ENCODE peak calls at places on chromosomes 5 and 9, in seven cellular contexts. One of them, this sample, is unnamed.

GRCh38 chr9:93126151-93126781 is 7.8 kb downstream of the NINJ1 start:
- DNase-seq in NCI-H187 treated with DMSO at 0.1 percent for 48 hours: no peak
- DNase-seq in thoracic aorta: peak
- DNase-seq in keratinocyte: no peak
- DNase-seq in T-helper 1 cell: no peak
- DNase-seq in activated naive CD8-positive, alpha-beta T cell treated with anti-CD3 and anti-CD28 coated beads, Interleukin-2, amount 50 U/mL, for 24 hours: no peak
- DNase-seq in stimulated activated CD4-positive, alpha-beta T cell treated with anti-CD3 and anti-CD28 coated beads, Interleukin-1b, Interleukin-23, amount 100 ng/mL, for 1 hour: no peak
- DNase-seq in this sample: peak

GRCh38 chr9:97057651-97058050 is 18.7 kb upstream of the CTSV start:
- DNase-seq in activated naive CD8-positive, alpha-beta T cell treated with anti-CD3 and anti-CD28 coated beads, Interleukin-2, amount 50 U/mL, for 24 hours: no peak
- DNase-seq in NCI-H187 treated with DMSO at 0.1 percent for 48 hours: no peak
- DNase-seq in keratinocyte: no peak
- DNase-seq in T-helper 1 cell: no peak
- DNase-seq in thoracic aorta: no peak
- DNase-seq in stimulated activated CD4-positive, alpha-beta T cell treated with anti-CD3 and anti-CD28 coated beads, Interleukin-1b, Interleukin-23, amount 100 ng/mL, for 1 hour: no peak
- DNase-seq in this sample: no peak

GRCh38 chr5:72355706-72356299 is 35.6 kb downstream of the PTCD2 start:
- DNase-seq in activated naive CD8-positive, alpha-beta T cell treated with anti-CD3 and anti-CD28 coated beads, Interleukin-2, amount 50 U/mL, for 24 hours: no peak
- DNase-seq in T-helper 1 cell: no peak
- DNase-seq in NCI-H187 treated with DMSO at 0.1 percent for 48 hours: no peak
- DNase-seq in stimulated activated CD4-positive, alpha-beta T cell treated with anti-CD3 and anti-CD28 coated beads, Interleukin-1b, Interleukin-23, amount 100 ng/mL, for 1 hour: no peak
- DNase-seq in keratinocyte: no peak
- DNase-seq in thoracic aorta: no peak
- DNase-seq in this sample: no peak

GRCh38 chr5:55868846-55869245 is 17.7 kb downstream of the IL31RA start:
- DNase-seq in keratinocyte: peak
- DNase-seq in T-helper 1 cell: no peak
- DNase-seq in thoracic aorta: peak
- DNase-seq in NCI-H187 treated with DMSO at 0.1 percent for 48 hours: no peak
- DNase-seq in stimulated activated CD4-positive, alpha-beta T cell treated with anti-CD3 and anti-CD28 coated beads, Interleukin-1b, Interleukin-23, amount 100 ng/mL, for 1 hour: peak
- DNase-seq in activated naive CD8-positive, alpha-beta T cell treated with anti-CD3 and anti-CD28 coated beads, Interleukin-2, amount 50 U/mL, for 24 hours: peak
- DNase-seq in this sample: peak

GRCh38 chr9:100052375-100052774 is 46.4 kb downstream of the ERP44 start:
- DNase-seq in stimulated activated CD4-positive, alpha-beta T cell treated with anti-CD3 and anti-CD28 coated beads, Interleukin-1b, Interleukin-23, amount 100 ng/mL, for 1 hour: no peak
- DNase-seq in keratinocyte: no peak
- DNase-seq in activated naive CD8-positive, alpha-beta T cell treated with anti-CD3 and anti-CD28 coated beads, Interleukin-2, amount 50 U/mL, for 24 hours: no peak
- DNase-seq in thoracic aorta: no peak
- DNase-seq in T-helper 1 cell: no peak
- DNase-seq in NCI-H187 treated with DMSO at 0.1 percent for 48 hours: no peak
- DNase-seq in this sample: no peak

GRCh38 chr5:83632874-83633273 is 87.8 kb downstream of the HAPLN1 start:
- DNase-seq in keratinocyte: no peak
- DNase-seq in thoracic aorta: no peak
- DNase-seq in stimulated activated CD4-positive, alpha-beta T cell treated with anti-CD3 and anti-CD28 coated beads, Interleukin-1b, Interleukin-23, amount 100 ng/mL, for 1 hour: no peak
- DNase-seq in activated naive CD8-positive, alpha-beta T cell treated with anti-CD3 and anti-CD28 coated beads, Interleukin-2, amount 50 U/mL, for 24 hours: no peak
- DNase-seq in NCI-H187 treated with DMSO at 0.1 percent for 48 hours: no peak
- DNase-seq in T-helper 1 cell: no peak
- DNase-seq in this sample: no peak

GRCh38 chr9:114837923-114838322 is 32.1 kb upstream of the TNFSF15 start:
- DNase-seq in keratinocyte: no peak
- DNase-seq in thoracic aorta: no peak
- DNase-seq in NCI-H187 treated with DMSO at 0.1 percent for 48 hours: no peak
- DNase-seq in activated naive CD8-positive, alpha-beta T cell treated with anti-CD3 and anti-CD28 coated beads, Interleukin-2, amount 50 U/mL, for 24 hours: no peak
- DNase-seq in T-helper 1 cell: no peak
- DNase-seq in stimulated activated CD4-positive, alpha-beta T cell treated with anti-CD3 and anti-CD28 coated beads, Interleukin-1b, Interleukin-23, amount 100 ng/mL, for 1 hour: no peak
- DNase-seq in this sample: no peak

GRCh38 chr5:113050606-113051391 is 74.2 kb downstream of the DCP2 start:
- DNase-seq in keratinocyte: peak
- DNase-seq in stimulated activated CD4-positive, alpha-beta T cell treated with anti-CD3 and anti-CD28 coated beads, Interleukin-1b, Interleukin-23, amount 100 ng/mL, for 1 hour: no peak
- DNase-seq in NCI-H187 treated with DMSO at 0.1 percent for 48 hours: no peak
- DNase-seq in T-helper 1 cell: no peak
- DNase-seq in activated naive CD8-positive, alpha-beta T cell treated with anti-CD3 and anti-CD28 coated beads, Interleukin-2, amount 50 U/mL, for 24 hours: no peak
- DNase-seq in thoracic aorta: no peak
- DNase-seq in this sample: no peak

GRCh38 chr5:1437452-1437851 is 7.8 kb downstream of the SLC6A3 start:
- DNase-seq in thoracic aorta: no peak
- DNase-seq in activated naive CD8-positive, alpha-beta T cell treated with anti-CD3 and anti-CD28 coated beads, Interleukin-2, amount 50 U/mL, for 24 hours: no peak
- DNase-seq in NCI-H187 treated with DMSO at 0.1 percent for 48 hours: no peak
- DNase-seq in keratinocyte: no peak
- DNase-seq in T-helper 1 cell: no peak
- DNase-seq in stimulated activated CD4-positive, alpha-beta T cell treated with anti-CD3 and anti-CD28 coated beads, Interleukin-1b, Interleukin-23, amount 100 ng/mL, for 1 hour: no peak
- DNase-seq in this sample: no peak

GRCh38 chr5:167573274-167574127 is 717.9 kb upstream of the WWC1 start:
- DNase-seq in keratinocyte: no peak
- DNase-seq in thoracic aorta: no peak
- DNase-seq in activated naive CD8-positive, alpha-beta T cell treated with anti-CD3 and anti-CD28 coated beads, Interleukin-2, amount 50 U/mL, for 24 hours: no peak
- DNase-seq in stimulated activated CD4-positive, alpha-beta T cell treated with anti-CD3 and anti-CD28 coated beads, Interleukin-1b, Interleukin-23, amount 100 ng/mL, for 1 hour: no peak
- DNase-seq in NCI-H187 treated with DMSO at 0.1 percent for 48 hours: no peak
- DNase-seq in T-helper 1 cell: no peak
- DNase-seq in this sample: no peak

GRCh38 chr5:80961376-80962281 is 1.5 kb downstream of the RASGRF2 start:
- DNase-seq in stimulated activated CD4-positive, alpha-beta T cell treated with anti-CD3 and anti-CD28 coated beads, Interleukin-1b, Interleukin-23, amount 100 ng/mL, for 1 hour: no peak
- DNase-seq in activated naive CD8-positive, alpha-beta T cell treated with anti-CD3 and anti-CD28 coated beads, Interleukin-2, amount 50 U/mL, for 24 hours: peak
- DNase-seq in keratinocyte: no peak
- DNase-seq in T-helper 1 cell: no peak
- DNase-seq in thoracic aorta: no peak
- DNase-seq in NCI-H187 treated with DMSO at 0.1 percent for 48 hours: no peak
- DNase-seq in this sample: peak

GRCh38 chr5:17037751-17038150 is 101.7 kb upstream of the MYO10 start:
- DNase-seq in keratinocyte: no peak
- DNase-seq in activated naive CD8-positive, alpha-beta T cell treated with anti-CD3 and anti-CD28 coated beads, Interleukin-2, amount 50 U/mL, for 24 hours: no peak
- DNase-seq in stimulated activated CD4-positive, alpha-beta T cell treated with anti-CD3 and anti-CD28 coated beads, Interleukin-1b, Interleukin-23, amount 100 ng/mL, for 1 hour: no peak
- DNase-seq in thoracic aorta: no peak
- DNase-seq in NCI-H187 treated with DMSO at 0.1 percent for 48 hours: no peak
- DNase-seq in T-helper 1 cell: no peak
- DNase-seq in this sample: no peak

GRCh38 chr5:134113572-134113907 is 941 bp upstream of the TCF7 start:
- DNase-seq in activated naive CD8-positive, alpha-beta T cell treated with anti-CD3 and anti-CD28 coated beads, Interleukin-2, amount 50 U/mL, for 24 hours: no peak
- DNase-seq in thoracic aorta: no peak
- DNase-seq in keratinocyte: no peak
- DNase-seq in NCI-H187 treated with DMSO at 0.1 percent for 48 hours: no peak
- DNase-seq in T-helper 1 cell: no peak
- DNase-seq in stimulated activated CD4-positive, alpha-beta T cell treated with anti-CD3 and anti-CD28 coated beads, Interleukin-1b, Interleukin-23, amount 100 ng/mL, for 1 hour: no peak
- DNase-seq in this sample: no peak

GRCh38 chr5:53983568-53984465 is 326.6 kb downstream of the ARL15 start:
- DNase-seq in stimulated activated CD4-positive, alpha-beta T cell treated with anti-CD3 and anti-CD28 coated beads, Interleukin-1b, Interleukin-23, amount 100 ng/mL, for 1 hour: no peak
- DNase-seq in thoracic aorta: no peak
- DNase-seq in T-helper 1 cell: no peak
- DNase-seq in keratinocyte: peak
- DNase-seq in activated naive CD8-positive, alpha-beta T cell treated with anti-CD3 and anti-CD28 coated beads, Interleukin-2, amount 50 U/mL, for 24 hours: no peak
- DNase-seq in NCI-H187 treated with DMSO at 0.1 percent for 48 hours: no peak
- DNase-seq in this sample: no peak

GRCh38 chr5:1726956-1727355 is 72.7 kb downstream of the MRPL36 start:
- DNase-seq in keratinocyte: no peak
- DNase-seq in T-helper 1 cell: no peak
- DNase-seq in thoracic aorta: no peak
- DNase-seq in activated naive CD8-positive, alpha-beta T cell treated with anti-CD3 and anti-CD28 coated beads, Interleukin-2, amount 50 U/mL, for 24 hours: no peak
- DNase-seq in stimulated activated CD4-positive, alpha-beta T cell treated with anti-CD3 and anti-CD28 coated beads, Interleukin-1b, Interleukin-23, amount 100 ng/mL, for 1 hour: no peak
- DNase-seq in NCI-H187 treated with DMSO at 0.1 percent for 48 hours: no peak
- DNase-seq in this sample: no peak

GRCh38 chr9:69465473-69465872 is 140.5 kb downstream of the ENTREP1 start:
- DNase-seq in activated naive CD8-positive, alpha-beta T cell treated with anti-CD3 and anti-CD28 coated beads, Interleukin-2, amount 50 U/mL, for 24 hours: no peak
- DNase-seq in thoracic aorta: no peak
- DNase-seq in T-helper 1 cell: no peak
- DNase-seq in stimulated activated CD4-positive, alpha-beta T cell treated with anti-CD3 and anti-CD28 coated beads, Interleukin-1b, Interleukin-23, amount 100 ng/mL, for 1 hour: no peak
- DNase-seq in NCI-H187 treated with DMSO at 0.1 percent for 48 hours: no peak
- DNase-seq in keratinocyte: no peak
- DNase-seq in this sample: no peak

GRCh38 chr5:67934976-67935375 is 280.6 kb upstream of the PIK3R1 start:
- DNase-seq in thoracic aorta: no peak
- DNase-seq in T-helper 1 cell: no peak
- DNase-seq in keratinocyte: no peak
- DNase-seq in stimulated activated CD4-positive, alpha-beta T cell treated with anti-CD3 and anti-CD28 coated beads, Interleukin-1b, Interleukin-23, amount 100 ng/mL, for 1 hour: no peak
- DNase-seq in NCI-H187 treated with DMSO at 0.1 percent for 48 hours: no peak
- DNase-seq in activated naive CD8-positive, alpha-beta T cell treated with anti-CD3 and anti-CD28 coated beads, Interleukin-2, amount 50 U/mL, for 24 hours: no peak
- DNase-seq in this sample: no peak

GRCh38 chr5:82623094-82623514 is 344.9 kb upstream of the RPS23 start:
- DNase-seq in stimulated activated CD4-positive, alpha-beta T cell treated with anti-CD3 and anti-CD28 coated beads, Interleukin-1b, Interleukin-23, amount 100 ng/mL, for 1 hour: no peak
- DNase-seq in T-helper 1 cell: no peak
- DNase-seq in keratinocyte: no peak
- DNase-seq in NCI-H187 treated with DMSO at 0.1 percent for 48 hours: no peak
- DNase-seq in thoracic aorta: no peak
- DNase-seq in activated naive CD8-positive, alpha-beta T cell treated with anti-CD3 and anti-CD28 coated beads, Interleukin-2, amount 50 U/mL, for 24 hours: no peak
- DNase-seq in this sample: no peak

GRCh38 chr9:91157891-91158660 is 203.6 kb downstream of the AUH start:
- DNase-seq in NCI-H187 treated with DMSO at 0.1 percent for 48 hours: no peak
- DNase-seq in stimulated activated CD4-positive, alpha-beta T cell treated with anti-CD3 and anti-CD28 coated beads, Interleukin-1b, Interleukin-23, amount 100 ng/mL, for 1 hour: no peak
- DNase-seq in activated naive CD8-positive, alpha-beta T cell treated with anti-CD3 and anti-CD28 coated beads, Interleukin-2, amount 50 U/mL, for 24 hours: no peak
- DNase-seq in keratinocyte: no peak
- DNase-seq in T-helper 1 cell: no peak
- DNase-seq in thoracic aorta: no peak
- DNase-seq in this sample: no peak

GRCh38 chr5:33364406-33364805 is 76.4 kb upstream of the TARS1 start:
- DNase-seq in stimulated activated CD4-positive, alpha-beta T cell treated with anti-CD3 and anti-CD28 coated beads, Interleukin-1b, Interleukin-23, amount 100 ng/mL, for 1 hour: no peak
- DNase-seq in activated naive CD8-positive, alpha-beta T cell treated with anti-CD3 and anti-CD28 coated beads, Interleukin-2, amount 50 U/mL, for 24 hours: no peak
- DNase-seq in keratinocyte: no peak
- DNase-seq in thoracic aorta: no peak
- DNase-seq in NCI-H187 treated with DMSO at 0.1 percent for 48 hours: no peak
- DNase-seq in T-helper 1 cell: no peak
- DNase-seq in this sample: no peak

GRCh38 chr9:129242971-129243561 is 65.0 kb upstream of the IER5L start:
- DNase-seq in activated naive CD8-positive, alpha-beta T cell treated with anti-CD3 and anti-CD28 coated beads, Interleukin-2, amount 50 U/mL, for 24 hours: no peak
- DNase-seq in NCI-H187 treated with DMSO at 0.1 percent for 48 hours: no peak
- DNase-seq in thoracic aorta: no peak
- DNase-seq in keratinocyte: no peak
- DNase-seq in T-helper 1 cell: no peak
- DNase-seq in stimulated activated CD4-positive, alpha-beta T cell treated with anti-CD3 and anti-CD28 coated beads, Interleukin-1b, Interleukin-23, amount 100 ng/mL, for 1 hour: no peak
- DNase-seq in this sample: no peak

GRCh38 chr5:13993926-13994325 is 49.4 kb upstream of the DNAH5 start:
- DNase-seq in keratinocyte: no peak
- DNase-seq in NCI-H187 treated with DMSO at 0.1 percent for 48 hours: no peak
- DNase-seq in stimulated activated CD4-positive, alpha-beta T cell treated with anti-CD3 and anti-CD28 coated beads, Interleukin-1b, Interleukin-23, amount 100 ng/mL, for 1 hour: no peak
- DNase-seq in thoracic aorta: no peak
- DNase-seq in T-helper 1 cell: no peak
- DNase-seq in activated naive CD8-positive, alpha-beta T cell treated with anti-CD3 and anti-CD28 coated beads, Interleukin-2, amount 50 U/mL, for 24 hours: no peak
- DNase-seq in this sample: no peak

GRCh38 chr5:121987052-121987684 is 25.4 kb downstream of the SRFBP1 start:
- DNase-seq in activated naive CD8-positive, alpha-beta T cell treated with anti-CD3 and anti-CD28 coated beads, Interleukin-2, amount 50 U/mL, for 24 hours: no peak
- DNase-seq in keratinocyte: no peak
- DNase-seq in thoracic aorta: no peak
- DNase-seq in NCI-H187 treated with DMSO at 0.1 percent for 48 hours: no peak
- DNase-seq in stimulated activated CD4-positive, alpha-beta T cell treated with anti-CD3 and anti-CD28 coated beads, Interleukin-1b, Interleukin-23, amount 100 ng/mL, for 1 hour: no peak
- DNase-seq in T-helper 1 cell: no peak
- DNase-seq in this sample: no peak

GRCh38 chr9:135034106-135034505 is 53.4 kb upstream of the OLFM1 start:
- DNase-seq in NCI-H187 treated with DMSO at 0.1 percent for 48 hours: no peak
- DNase-seq in T-helper 1 cell: no peak
- DNase-seq in stimulated activated CD4-positive, alpha-beta T cell treated with anti-CD3 and anti-CD28 coated beads, Interleukin-1b, Interleukin-23, amount 100 ng/mL, for 1 hour: no peak
- DNase-seq in thoracic aorta: no peak
- DNase-seq in keratinocyte: no peak
- DNase-seq in activated naive CD8-positive, alpha-beta T cell treated with anti-CD3 and anti-CD28 coated beads, Interleukin-2, amount 50 U/mL, for 24 hours: no peak
- DNase-seq in this sample: no peak

GRCh38 chr9:131174681-131175239 is 49.4 kb downstream of the NUP214 start:
- DNase-seq in activated naive CD8-positive, alpha-beta T cell treated with anti-CD3 and anti-CD28 coated beads, Interleukin-2, amount 50 U/mL, for 24 hours: no peak
- DNase-seq in NCI-H187 treated with DMSO at 0.1 percent for 48 hours: no peak
- DNase-seq in keratinocyte: no peak
- DNase-seq in stimulated activated CD4-positive, alpha-beta T cell treated with anti-CD3 and anti-CD28 coated beads, Interleukin-1b, Interleukin-23, amount 100 ng/mL, for 1 hour: no peak
- DNase-seq in T-helper 1 cell: no peak
- DNase-seq in thoracic aorta: no peak
- DNase-seq in this sample: peak

GRCh38 chr9:37262410-37262809 is 142.0 kb downstream of the ZCCHC7 start:
- DNase-seq in thoracic aorta: no peak
- DNase-seq in NCI-H187 treated with DMSO at 0.1 percent for 48 hours: no peak
- DNase-seq in keratinocyte: no peak
- DNase-seq in activated naive CD8-positive, alpha-beta T cell treated with anti-CD3 and anti-CD28 coated beads, Interleukin-2, amount 50 U/mL, for 24 hours: no peak
- DNase-seq in stimulated activated CD4-positive, alpha-beta T cell treated with anti-CD3 and anti-CD28 coated beads, Interleukin-1b, Interleukin-23, amount 100 ng/mL, for 1 hour: no peak
- DNase-seq in T-helper 1 cell: no peak
- DNase-seq in this sample: no peak

GRCh38 chr5:173472164-173472563 is 143.9 kb upstream of the STC2 start:
- DNase-seq in NCI-H187 treated with DMSO at 0.1 percent for 48 hours: no peak
- DNase-seq in keratinocyte: peak
- DNase-seq in activated naive CD8-positive, alpha-beta T cell treated with anti-CD3 and anti-CD28 coated beads, Interleukin-2, amount 50 U/mL, for 24 hours: no peak
- DNase-seq in thoracic aorta: peak
- DNase-seq in T-helper 1 cell: no peak
- DNase-seq in stimulated activated CD4-positive, alpha-beta T cell treated with anti-CD3 and anti-CD28 coated beads, Interleukin-1b, Interleukin-23, amount 100 ng/mL, for 1 hour: no peak
- DNase-seq in this sample: no peak

GRCh38 chr9:81687521-81688261 is 1.7 kb downstream of the TLE1 start:
- DNase-seq in thoracic aorta: no peak
- DNase-seq in stimulated activated CD4-positive, alpha-beta T cell treated with anti-CD3 and anti-CD28 coated beads, Interleukin-1b, Interleukin-23, amount 100 ng/mL, for 1 hour: no peak
- DNase-seq in T-helper 1 cell: no peak
- DNase-seq in keratinocyte: no peak
- DNase-seq in NCI-H187 treated with DMSO at 0.1 percent for 48 hours: no peak
- DNase-seq in activated naive CD8-positive, alpha-beta T cell treated with anti-CD3 and anti-CD28 coated beads, Interleukin-2, amount 50 U/mL, for 24 hours: peak
- DNase-seq in this sample: peak

GRCh38 chr5:386432-387341 is 56.3 kb upstream of the EXOC3 start:
- DNase-seq in activated naive CD8-positive, alpha-beta T cell treated with anti-CD3 and anti-CD28 coated beads, Interleukin-2, amount 50 U/mL, for 24 hours: no peak
- DNase-seq in NCI-H187 treated with DMSO at 0.1 percent for 48 hours: no peak
- DNase-seq in stimulated activated CD4-positive, alpha-beta T cell treated with anti-CD3 and anti-CD28 coated beads, Interleukin-1b, Interleukin-23, amount 100 ng/mL, for 1 hour: no peak
- DNase-seq in keratinocyte: no peak
- DNase-seq in T-helper 1 cell: no peak
- DNase-seq in thoracic aorta: no peak
- DNase-seq in this sample: no peak

GRCh38 chr5:36177715-36178556 is 26.0 kb downstream of the SKP2 start:
- DNase-seq in thoracic aorta: no peak
- DNase-seq in activated naive CD8-positive, alpha-beta T cell treated with anti-CD3 and anti-CD28 coated beads, Interleukin-2, amount 50 U/mL, for 24 hours: no peak
- DNase-seq in stimulated activated CD4-positive, alpha-beta T cell treated with anti-CD3 and anti-CD28 coated beads, Interleukin-1b, Interleukin-23, amount 100 ng/mL, for 1 hour: no peak
- DNase-seq in keratinocyte: no peak
- DNase-seq in T-helper 1 cell: no peak
- DNase-seq in NCI-H187 treated with DMSO at 0.1 percent for 48 hours: no peak
- DNase-seq in this sample: no peak

GRCh38 chr9:75146229-75146628 is 57.9 kb downstream of the OSTF1 start:
- DNase-seq in T-helper 1 cell: no peak
- DNase-seq in stimulated activated CD4-positive, alpha-beta T cell treated with anti-CD3 and anti-CD28 coated beads, Interleukin-1b, Interleukin-23, amount 100 ng/mL, for 1 hour: no peak
- DNase-seq in keratinocyte: no peak
- DNase-seq in activated naive CD8-positive, alpha-beta T cell treated with anti-CD3 and anti-CD28 coated beads, Interleukin-2, amount 50 U/mL, for 24 hours: no peak
- DNase-seq in thoracic aorta: no peak
- DNase-seq in NCI-H187 treated with DMSO at 0.1 percent for 48 hours: no peak
- DNase-seq in this sample: no peak

GRCh38 chr5:140135127-140135526 is 9.4 kb downstream of the IGIP start:
- DNase-seq in thoracic aorta: no peak
- DNase-seq in NCI-H187 treated with DMSO at 0.1 percent for 48 hours: no peak
- DNase-seq in keratinocyte: no peak
- DNase-seq in stimulated activated CD4-positive, alpha-beta T cell treated with anti-CD3 and anti-CD28 coated beads, Interleukin-1b, Interleukin-23, amount 100 ng/mL, for 1 hour: no peak
- DNase-seq in activated naive CD8-positive, alpha-beta T cell treated with anti-CD3 and anti-CD28 coated beads, Interleukin-2, amount 50 U/mL, for 24 hours: no peak
- DNase-seq in T-helper 1 cell: no peak
- DNase-seq in this sample: no peak

GRCh38 chr5:72525816-72526215 is 18.6 kb upstream of the ZNF366 start:
- DNase-seq in activated naive CD8-positive, alpha-beta T cell treated with anti-CD3 and anti-CD28 coated beads, Interleukin-2, amount 50 U/mL, for 24 hours: no peak
- DNase-seq in thoracic aorta: no peak
- DNase-seq in keratinocyte: peak
- DNase-seq in NCI-H187 treated with DMSO at 0.1 percent for 48 hours: no peak
- DNase-seq in T-helper 1 cell: no peak
- DNase-seq in stimulated activated CD4-positive, alpha-beta T cell treated with anti-CD3 and anti-CD28 coated beads, Interleukin-1b, Interleukin-23, amount 100 ng/mL, for 1 hour: no peak
- DNase-seq in this sample: no peak

GRCh38 chr5:173919443-173919842 is 31.3 kb downstream of the CPEB4 start:
- DNase-seq in keratinocyte: peak
- DNase-seq in T-helper 1 cell: no peak
- DNase-seq in stimulated activated CD4-positive, alpha-beta T cell treated with anti-CD3 and anti-CD28 coated beads, Interleukin-1b, Interleukin-23, amount 100 ng/mL, for 1 hour: no peak
- DNase-seq in NCI-H187 treated with DMSO at 0.1 percent for 48 hours: no peak
- DNase-seq in activated naive CD8-positive, alpha-beta T cell treated with anti-CD3 and anti-CD28 coated beads, Interleukin-2, amount 50 U/mL, for 24 hours: no peak
- DNase-seq in thoracic aorta: no peak
- DNase-seq in this sample: no peak

This sample was measured in activated CD8-positive, alpha-beta T cell treated with anti-CD3 and anti-CD28 coated beads for 36 hours.